ENCODE peak calls at places on chromosome 2, in seven cellular contexts. D is kidney, F is myocyte, C is amygdala, P is NCI-H1436, A is MM.1S, Z is mesendoderm. X is an unnamed sample.
A peak's percentile ranks its signal among the peaks of the same experiment; 100 is the strongest.

GRCh38 chr2:166411473-166412230 is 35.9 kb upstream of the SCN9A start:
- DNase-seq in D (no peak), F (peak; percentile 3), C (no peak), P (no peak), A (no peak), Z (peak; percentile 23), X (no peak)

GRCh38 chr2:227545990-227546389 is 52.7 kb upstream of the SCYGR2 start:
- DNase-seq in D (no peak), F (no peak), C (no peak), P (no peak), A (no peak), Z (peak; percentile 39), X (peak; percentile 82)

GRCh38 chr2:102022884-102023539 is 31.3 kb downstream of the IL1R2 start:
- DNase-seq in D (no peak), F (no peak), C (no peak), P (no peak), A (no peak), Z (no peak), X (no peak)

GRCh38 chr2:182020319-182021055 is 34.8 kb downstream of the PPP1R1C start:
- DNase-seq in D (no peak), F (no peak), C (no peak), P (peak; percentile 78), A (no peak), Z (no peak), X (no peak)

GRCh38 chr2:224847961-224848850 is 132.0 kb upstream of the CCDC195 start:
- DNase-seq in D (no peak), F (peak; percentile 97), C (no peak), P (no peak), A (no peak), Z (peak; percentile 27), X (no peak)

GRCh38 chr2:222034058-222034457 is 264.7 kb downstream of the PAX3 start:
- DNase-seq in D (no peak), F (no peak), C (no peak), P (no peak), A (no peak), Z (no peak), X (no peak)

GRCh38 chr2:197191177-197191947 is 119.2 kb downstream of the ANKRD44 start:
- DNase-seq in D (no peak), F (peak; percentile 60), C (no peak), P (peak; percentile 56), A (peak; percentile 77), Z (peak; percentile 51), X (no peak)

GRCh38 chr2:106293379-106293778 is 99.3 kb upstream of the UXS1 start:
- DNase-seq in D (no peak), F (no peak), C (no peak), P (no peak), A (no peak), Z (no peak), X (no peak)

GRCh38 chr2:10329880-10330699 is 27.4 kb downstream of the HPCAL1 start:
- DNase-seq in D (no peak), F (no peak), C (no peak), P (no peak), A (no peak), Z (peak; percentile 65), X (peak; percentile 51)

GRCh38 chr2:101036562-101036961 is 34.5 kb downstream of the RPL31 start:
- DNase-seq in D (no peak), F (peak; percentile 45), C (no peak), P (no peak), A (peak; percentile 44), Z (peak; percentile 20), X (no peak)

X was measured in chondrocyte.